ENCODE peak calls at places on chromosome 11, in six cellular contexts. I is body of pancreas, R is sigmoid colon, S is tibial nerve, C is Panc1, V is hepatocyte. Z is an unnamed sample. For H3K4me1, the result is how much of the 10 kb centered on the place peaks cover.

GRCh38 chr11:95322546-95322945 is 91.5 kb upstream of the SESN3 start:
- DNase-seq in I (no peak), R (no peak), S (no peak), C (no peak), V (no peak), Z (no peak)

GRCh38 chr11:93655047-93655446 is 6.4 kb upstream of the CEP295 start:
- DNase-seq in I (no peak), R (no peak), S (no peak), C (no peak), V (no peak), Z (no peak)

GRCh38 chr11:9815486-9816136 is 151.7 kb downstream of the SWAP70 start:
- DNase-seq in I (no peak), R (no peak), S (no peak), C (peak), V (no peak), Z (no peak)

GRCh38 chr11:72754544-72755155 is 2.4 kb upstream of the ARAP1 start:
- DNase-seq in I (no peak), R (no peak), S (no peak), C (no peak), V (no peak), Z (peak)

GRCh38 chr11:21133244-21133643 is 463.9 kb downstream of the NELL1 start:
- DNase-seq in I (no peak), R (no peak), S (no peak), C (no peak), V (no peak), Z (no peak)

GRCh38 chr11:123585721-123586120 is 68.7 kb downstream of the SCN3B start:
- DNase-seq in I (no peak), R (no peak), S (no peak), C (no peak), V (no peak), Z (no peak)

GRCh38 chr11:133797542-133797941 is 47.8 kb downstream of the SPATA19 start:
- DNase-seq in I (no peak), R (no peak), S (no peak), C (no peak), V (no peak), Z (no peak)

GRCh38 chr11:128417607-128418324 is 169.6 kb downstream of the ETS1 start:
- DNase-seq in I (no peak), R (no peak), S (no peak), C (no peak), V (no peak), Z (no peak)

GRCh38 chr11:44634401-44635281 is 69.2 kb downstream of the CD82 start:
- DNase-seq in I (peak), R (peak), S (no peak), C (no peak), V (peak), Z (peak)

GRCh38 chr11:74470526-74470925 is 3.2 kb upstream of the KCNE3 start:
- DNase-seq in I (no peak), R (no peak), S (no peak), C (no peak), V (no peak), Z (no peak)

GRCh38 chr11:65440831-65441499 is 18.4 kb downstream of the NEAT1 start:
- DNase-seq in I (no peak), R (peak), S (peak), C (no peak), V (no peak), Z (no peak)

GRCh38 chr11:44601471-44602370 is 36.3 kb downstream of the CD82 start:
- DNase-seq in I (no peak), R (no peak), S (no peak), C (no peak), V (peak), Z (no peak)

GRCh38 chr11:62654297-62654696 is 1.2 kb upstream of the INTS5 start:
- DNase-seq in I (no peak), R (no peak), S (no peak), C (no peak), V (no peak), Z (no peak)

GRCh38 chr11:68741536-68741935 is 9.8 kb downstream of the TESMIN start:
- DNase-seq in I (no peak), R (no peak), S (no peak), C (no peak), V (no peak), Z (no peak)

GRCh38 chr11:20913113-20913512 is 243.7 kb downstream of the NELL1 start:
- DNase-seq in I (no peak), R (no peak), S (no peak), C (no peak), V (no peak), Z (no peak)

GRCh38 chr11:69140635-69141034 is 15.1 kb upstream of the SMIM38 start:
- DNase-seq in I (no peak), R (no peak), S (no peak), C (no peak), V (no peak), Z (no peak)

GRCh38 chr11:33616552-33616951 is 84.1 kb downstream of the C11orf91 start:
- DNase-seq in I (no peak), R (no peak), S (no peak), C (no peak), V (no peak), Z (no peak)

GRCh38 chr11:94732617-94733292 is 35.4 kb upstream of the AMOTL1 start:
- DNase-seq in I (no peak), R (peak), S (no peak), C (no peak), V (no peak), Z (peak)

GRCh38 chr11:58023435-58023931 is at the start of gene OR9Q1:
- DNase-seq in I (no peak), R (no peak), S (no peak), C (no peak), V (no peak), Z (no peak)

GRCh38 chr11:134545521-134545920 is 133.5 kb upstream of the B3GAT1 start:
- DNase-seq in I (no peak), R (no peak), S (no peak), C (no peak), V (no peak), Z (no peak)

GRCh38 chr11:107576497-107577086 is 11.1 kb upstream of the ALKBH8 start:
- DNase-seq in I (peak), R (no peak), S (peak), C (no peak), V (peak), Z (peak)

GRCh38 chr11:67024966-67025365 is 2.0 kb downstream of the SYT12 start:
- DNase-seq in I (no peak), R (no peak), S (no peak), C (no peak), V (no peak), Z (no peak)

DNA sequence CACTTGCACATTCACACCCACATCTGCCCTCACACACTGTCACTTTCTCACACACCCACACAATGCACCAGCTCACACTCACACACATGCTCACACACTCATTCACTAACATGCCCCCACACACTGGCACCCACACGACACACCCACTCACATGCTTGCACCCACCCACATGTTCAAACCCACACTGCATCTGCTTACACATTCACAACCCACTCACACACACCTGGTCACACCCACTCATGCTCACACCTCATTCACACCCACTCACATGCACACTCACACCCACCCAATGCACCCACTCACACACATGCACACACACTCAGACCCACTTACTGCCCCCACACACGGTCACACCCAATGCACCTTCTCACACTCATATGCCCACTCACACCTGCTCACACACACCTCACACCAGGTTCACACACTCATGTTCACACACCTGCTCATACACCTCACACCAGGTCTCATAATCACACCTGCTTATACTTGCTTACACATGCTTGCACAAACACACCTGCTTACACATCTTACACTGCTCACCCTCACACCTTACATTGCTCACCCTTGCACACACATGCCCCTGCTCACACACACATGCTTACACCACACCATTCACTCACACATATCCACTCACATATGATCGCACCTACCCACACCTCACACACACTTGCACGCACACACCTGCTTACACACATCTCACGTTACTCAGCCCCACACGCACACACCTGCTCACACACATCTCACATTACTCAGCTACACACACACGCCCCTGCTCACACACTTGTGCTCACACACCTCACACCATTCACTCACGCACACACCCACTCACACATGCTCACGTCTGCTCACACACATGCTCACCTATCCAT is 3.9 kb upstream of the MYBPC3 start:
- DNase-seq in I (no peak), R (no peak), S (no peak), C (no peak), V (no peak), Z (no peak)
- H3K4me1 ChIP-seq in I (under half), R (under half), S (under half), C (under half), V (under half), Z (under half)

DNA sequence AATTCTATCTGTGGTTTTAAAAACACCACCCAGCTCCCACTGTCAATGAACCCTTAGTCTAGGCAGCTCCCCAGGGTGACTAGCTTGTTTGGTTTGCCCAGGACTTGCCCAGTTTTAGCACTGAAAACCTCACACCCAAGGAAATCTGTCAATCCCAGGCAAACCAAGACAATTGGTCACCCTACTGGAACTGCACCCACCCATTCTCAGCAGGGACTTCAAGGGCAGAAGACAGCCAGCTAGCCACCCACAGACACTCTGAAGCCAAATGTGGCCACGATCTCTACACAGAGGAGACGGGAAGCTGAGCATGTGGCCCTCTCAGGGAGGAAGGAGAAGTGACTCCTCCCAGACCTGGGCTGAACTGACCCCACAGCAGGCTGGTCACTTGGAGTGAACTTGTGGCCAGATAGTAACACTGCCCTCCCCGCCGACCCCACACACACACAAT is 74.4 kb upstream of the DRD2 start:
- DNase-seq in I (no peak), R (no peak), S (no peak), C (no peak), V (no peak), Z (no peak)
- H3K27ac ChIP-seq in I (no peak), R (no peak), S (no peak), C (no peak), V (no peak), Z (no peak)

GRCh38 chr11:59076876-59077571 is 9.1 kb upstream of the GLYATL1B start:
- DNase-seq in I (no peak), R (no peak), S (no peak), C (no peak), V (no peak), Z (no peak)

GRCh38 chr11:59079089-59079488 is 7.0 kb upstream of the GLYATL1B start:
- DNase-seq in I (no peak), R (no peak), S (no peak), C (no peak), V (no peak), Z (no peak)

DNA sequence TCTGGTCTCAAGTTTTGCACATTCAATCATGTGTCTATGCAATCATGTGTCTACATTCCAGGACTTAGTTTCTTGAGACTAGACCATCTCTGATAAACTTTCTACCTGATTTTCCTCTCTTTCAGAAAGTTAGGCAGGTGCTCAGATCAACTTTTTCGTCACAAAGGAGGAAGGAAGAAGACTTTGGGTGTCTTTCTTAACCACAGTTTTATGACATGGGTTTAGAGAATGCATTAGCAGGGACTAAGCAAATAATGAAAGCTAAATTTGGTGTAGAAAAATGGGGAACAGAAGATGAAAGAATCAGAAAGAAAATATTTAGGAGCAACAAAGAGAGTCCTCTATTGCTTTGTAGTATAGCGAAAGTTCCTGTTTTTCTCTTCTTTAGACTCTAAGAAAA is 7.7 kb upstream of the GLYATL1B start:
- DNase-seq in I (no peak), R (no peak), S (no peak), C (no peak), V (no peak), Z (no peak)
- H3K4me3 ChIP-seq in I (no peak), R (no peak), S (no peak), C (no peak), V (no peak), Z (no peak)

DNA sequence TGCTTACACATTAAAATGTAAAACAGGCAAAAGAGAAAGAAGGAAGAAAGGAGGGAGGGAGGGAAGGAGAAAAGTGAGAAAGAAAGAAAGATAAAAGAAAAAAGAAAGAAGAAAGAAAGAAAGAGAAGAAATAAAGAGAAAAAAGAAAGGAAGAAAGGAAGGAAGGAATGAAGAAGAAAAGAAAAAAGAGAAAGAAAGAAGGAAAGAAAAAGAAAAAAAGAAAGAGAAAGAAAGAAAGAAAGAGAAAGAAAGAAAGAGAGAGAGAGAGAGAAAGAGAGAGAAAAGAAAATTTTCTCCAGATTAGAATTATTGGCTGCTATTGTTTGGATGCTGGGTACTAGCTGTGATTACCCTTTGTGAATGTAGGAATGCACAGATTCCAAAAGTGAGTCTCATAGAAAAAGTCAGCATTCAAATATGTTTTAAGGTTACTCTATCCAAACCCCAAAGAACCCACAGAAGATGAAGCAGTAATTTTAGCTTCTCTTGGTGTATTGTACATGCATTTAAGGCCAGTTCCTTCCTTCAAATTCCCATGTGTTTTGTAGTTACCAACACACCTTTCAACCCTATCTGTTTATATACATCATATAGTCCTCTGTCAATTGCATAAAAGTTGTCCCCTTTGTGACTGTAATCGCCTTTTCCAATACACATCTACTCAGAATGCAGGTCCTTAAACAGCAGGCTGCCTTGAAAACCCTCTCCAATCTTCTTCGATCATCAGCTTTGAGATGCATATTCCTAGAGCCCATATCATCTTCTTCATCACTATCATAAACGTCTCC is 789 bp upstream of the FAM111A start:
- DNase-seq in I (no peak), R (no peak), S (no peak), C (no peak), V (no peak), Z (no peak)
- H3K4me1 ChIP-seq in I (under half), R (under half), S (under half), C (under half), V (under half), Z (under half)

GRCh38 chr11:131704682-131705081 is 334.3 kb downstream of the NTM start:
- DNase-seq in I (no peak), R (no peak), S (no peak), C (no peak), V (no peak), Z (no peak)
- H3K27ac ChIP-seq in I (no peak), R (no peak), S (no peak), C (no peak), V (no peak), Z (no peak)

GRCh38 chr11:105619556-105619955 is 9.7 kb downstream of the GRIA4 start:
- DNase-seq in I (no peak), R (no peak), S (no peak), C (no peak), V (no peak), Z (no peak)
- H3K4me3 ChIP-seq in I (no peak), R (no peak), S (no peak), C (no peak), V (no peak), Z (no peak)

GRCh38 chr11:102114032-102114431 is 3.8 kb downstream of the YAP1 start:
- DNase-seq in I (no peak), R (no peak), S (no peak), C (no peak), V (peak), Z (no peak)
- H3K4me1 ChIP-seq in I (half or more), R (half or more), S (under half), C (half or more), V (half or more), Z (under half)